ENCODE peak calls at places on chromosomes 12 and 14, in five cellular contexts. E is HCT116, Q is stomach, D is spleen, J is Panc1. H is an unnamed sample. For H3K9me3, the result is how much of the 10 kb centered on the place peaks cover.

GRCh38 chr12:27142102-27142721 is 59.8 kb upstream of the C12orf71 start:
- DNase-seq in J (peak), D (no peak), Q (peak), E (peak), H (peak)

GRCh38 chr12:38662851-38663250 is 242.5 kb downstream of the CPNE8 start:
- DNase-seq in D (no peak), J (no peak), Q (no peak), E (no peak), H (no peak)

GRCh38 chr14:90023176-90023896 is 38.5 kb upstream of the KCNK13 start:
- DNase-seq in E (no peak), Q (no peak), D (no peak), J (no peak), H (no peak)

GRCh38 chr14:24481622-24482324 is 26.3 kb downstream of the CMA1 start:
- DNase-seq in D (peak), J (peak), Q (peak), E (peak), H (peak)

GRCh38 chr14:72350215-72350614 is 418.0 kb downstream of the RGS6 start:
- DNase-seq in Q (no peak), J (no peak), E (no peak), D (no peak), H (no peak)

GRCh38 chr14:53999061-53999488 is 42.5 kb upstream of the BMP4 start:
- DNase-seq in D (no peak), Q (no peak), E (no peak), J (no peak), H (no peak)

GRCh38 chr14:24236689-24237462 is 4.1 kb downstream of the GMPR2 start:
- DNase-seq in J (no peak), Q (no peak), D (no peak), E (no peak), H (no peak)

GRCh38 chr12:26473291-26473690 is 277.9 kb downstream of the SSPN start:
- DNase-seq in J (no peak), E (no peak), Q (no peak), D (no peak), H (no peak)

GRCh38 chr12:25957898-25958253 is 606 bp upstream of the RASSF8 start:
- DNase-seq in E (no peak), Q (no peak), J (no peak), D (no peak), H (no peak)

GRCh38 chr12:57604454-57605307 is at the start of gene DTX3:
- DNase-seq in E (no peak), Q (no peak), D (peak), J (no peak), H (no peak)

GRCh38 chr12:21676781-21677180 is 19.1 kb upstream of the LDHB start:
- DNase-seq in E (no peak), Q (no peak), J (no peak), D (no peak), H (no peak)

GRCh38 chr12:19965196-19966038 is 402.9 kb upstream of the PDE3A start:
- DNase-seq in Q (no peak), J (no peak), D (no peak), E (no peak), H (no peak)

GRCh38 chr14:96167224-96168148 is 37.2 kb upstream of the BDKRB2 start:
- DNase-seq in E (no peak), Q (no peak), D (peak), J (no peak), H (peak)

GRCh38 chr12:108665608-108666202 is 32.0 kb upstream of the SELPLG start:
- DNase-seq in D (no peak), J (no peak), E (no peak), Q (no peak), H (no peak)
- H3K9me3 ChIP-seq in D (under half), J (under half), E (under half), Q (under half), H (under half)

DNA sequence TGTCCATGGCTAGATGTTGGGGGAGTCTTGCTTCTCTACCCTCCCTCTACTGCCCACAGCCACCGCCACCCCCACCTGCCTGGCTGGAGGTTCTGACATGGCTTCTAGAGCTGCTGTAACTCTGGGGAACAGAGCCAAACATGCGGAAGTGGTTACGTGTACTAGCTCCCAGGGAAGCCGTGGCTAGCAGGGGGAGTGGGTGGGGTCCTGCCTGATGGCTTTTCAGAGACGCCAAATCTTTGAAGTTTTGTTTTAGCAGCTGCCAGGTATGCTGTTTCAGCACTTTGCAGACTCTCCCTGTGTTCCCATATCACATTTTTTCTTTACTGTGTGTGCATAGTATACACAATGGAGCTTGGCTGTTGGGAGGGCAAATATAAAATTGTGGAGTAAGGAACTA is 150.3 kb downstream of the TGFB3 start:
- DNase-seq in D (no peak), J (no peak), E (no peak), Q (peak), H (peak)
- TF ChIP-seq POLR2AphosphoS5 in D (no peak), J (no peak), E (no peak), Q (peak), H (no peak)

DNA sequence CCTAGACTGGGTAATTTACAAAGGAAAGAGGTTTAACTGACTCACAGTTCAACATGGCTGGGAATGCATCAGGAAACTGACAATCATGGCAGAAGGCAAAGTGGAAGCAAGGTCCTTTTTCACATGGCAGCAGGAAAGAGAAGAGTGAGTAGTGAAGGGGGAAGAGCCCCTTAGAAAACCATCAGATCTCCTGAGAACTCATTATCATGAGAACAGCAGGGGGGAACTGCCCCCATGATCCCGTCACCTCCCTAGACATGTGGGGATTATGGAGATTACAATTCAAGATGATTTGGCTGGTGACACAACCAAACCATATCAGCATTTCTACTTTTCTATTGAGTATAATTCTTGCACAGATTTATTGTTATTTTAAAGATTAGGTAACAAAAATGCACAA is 822.1 kb upstream of the FLRT2 start:
- DNase-seq in D (no peak), Q (no peak), J (no peak), E (no peak), H (no peak)
- H3K9me3 ChIP-seq in D (under half), Q (under half), J (under half), E (under half), H (under half)

GRCh38 chr12:11580125-11580751 is 69.2 kb upstream of the ETV6 start:
- DNase-seq in J (no peak), Q (peak), E (no peak), D (no peak), H (no peak)
- TF ChIP-seq POLR2AphosphoS5 in J (no peak), Q (peak), E (no peak), D (no peak), H (no peak)

GRCh38 chr12:126607867-126608266 is 1542.6 kb downstream of the AACS start:
- DNase-seq in D (no peak), E (no peak), J (no peak), Q (no peak), H (no peak)
- H3K9me3 ChIP-seq in D (under half), E (under half), J (under half), Q (under half), H (under half)

DNA sequence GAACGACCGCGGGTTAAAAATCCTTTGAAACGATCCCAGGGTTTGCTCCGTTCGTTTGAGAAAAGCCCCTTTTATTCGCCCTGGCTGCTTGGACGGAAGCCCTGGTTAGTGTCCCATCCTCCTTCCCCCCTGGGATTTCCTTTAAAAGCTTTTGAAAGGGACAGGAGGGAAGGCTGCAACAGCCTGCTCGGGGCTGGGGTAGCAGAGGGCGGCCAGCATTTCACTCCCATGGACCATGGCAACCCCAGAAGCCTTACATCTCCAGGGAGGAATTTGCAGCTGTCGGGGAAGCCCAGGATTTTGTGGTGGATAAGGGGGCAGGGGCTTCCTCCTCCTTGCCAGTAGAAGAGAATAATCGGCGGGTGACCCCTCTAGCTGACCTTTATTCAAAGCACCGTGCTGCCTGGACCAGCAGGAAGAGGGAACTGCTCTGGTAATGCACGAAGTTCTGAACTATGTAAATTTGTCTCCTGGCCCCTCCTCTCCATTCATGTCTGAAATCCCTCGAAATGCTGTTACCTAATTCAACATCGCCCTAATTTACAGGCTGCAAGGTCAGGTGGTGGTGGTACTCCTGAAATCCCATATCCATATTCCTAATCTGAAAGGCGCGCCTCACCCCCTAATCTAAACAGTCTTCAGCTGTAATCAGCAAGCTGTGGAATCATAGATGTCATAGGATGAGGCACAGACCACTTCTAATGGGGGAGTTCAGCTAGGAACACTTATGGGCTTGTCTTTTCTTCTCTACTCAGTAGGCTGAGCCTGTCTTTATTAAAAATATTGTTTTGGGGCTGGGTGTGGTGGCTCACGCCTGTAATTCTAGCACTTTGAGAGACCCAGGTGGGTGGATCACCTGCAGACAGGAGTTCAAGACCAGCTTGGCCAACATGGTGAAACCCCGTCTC is 1.0 kb upstream of the CLIP1 start:
- DNase-seq in E (peak), Q (no peak), J (no peak), D (no peak), H (peak)
- TF ChIP-seq POLR2AphosphoS5 in E (no peak), Q (no peak), J (peak), D (no peak), H (peak)

DNA sequence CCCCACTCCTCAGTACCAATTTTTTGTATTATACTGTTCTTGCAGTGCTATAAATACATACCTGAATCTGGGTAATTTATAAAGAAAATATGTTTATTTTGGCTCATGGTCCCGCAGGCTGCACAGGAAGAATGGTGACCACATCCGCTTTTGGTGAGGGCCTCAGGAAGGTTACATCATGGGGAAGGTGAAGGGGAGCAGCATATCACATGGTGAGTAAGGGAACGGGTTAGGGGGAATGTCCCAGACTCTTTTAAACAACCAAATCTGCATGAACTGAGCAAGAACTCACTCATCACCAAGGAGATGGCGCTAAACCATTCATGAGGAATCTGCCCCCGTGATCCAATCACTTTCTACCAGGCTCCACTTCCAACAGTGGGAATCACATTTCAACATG is 40.0 kb downstream of the OSBPL8 start:
- DNase-seq in Q (no peak), J (no peak), E (no peak), D (no peak), H (no peak)
- H3K9me3 ChIP-seq in Q (under half), J (under half), E (under half), D (under half), H (under half)

DNA sequence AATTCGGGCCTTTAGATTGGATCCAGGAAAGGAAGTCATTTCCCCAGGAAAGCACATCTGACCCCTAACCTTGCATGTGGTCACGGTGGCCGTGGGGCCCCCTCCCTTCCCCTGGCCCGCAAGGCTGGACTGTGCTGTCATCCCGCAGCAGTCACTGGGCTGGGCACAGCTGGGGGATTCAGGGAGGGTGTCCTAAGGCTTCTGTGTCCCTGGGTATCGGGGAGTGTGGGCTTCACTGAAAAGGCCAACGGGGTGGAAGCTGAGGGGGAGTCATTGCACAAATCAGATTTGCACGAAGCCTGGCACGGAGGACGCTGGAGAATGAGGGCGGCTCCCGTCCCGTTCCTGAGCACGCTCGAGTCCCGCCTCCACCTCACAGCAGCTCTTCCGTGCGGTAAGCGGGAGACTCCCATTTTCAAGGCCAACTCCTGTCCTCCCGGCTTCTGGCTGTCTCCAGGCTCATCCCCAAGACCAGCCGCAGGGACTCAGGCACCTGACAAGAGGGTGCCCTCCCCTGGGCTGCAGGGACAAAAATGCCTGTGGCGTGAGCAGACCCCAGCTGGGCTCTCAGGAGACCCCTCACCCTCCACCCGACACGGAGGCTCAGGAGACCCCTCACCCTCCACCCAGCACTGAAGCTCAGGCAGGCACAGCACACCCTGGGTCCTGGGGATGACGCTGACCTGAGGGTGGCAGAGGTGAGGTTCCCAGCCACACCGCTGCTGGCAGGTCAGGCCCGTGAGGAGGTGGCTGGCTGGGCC is 9.5 kb downstream of the XRCC3 start:
- DNase-seq in D (peak), E (no peak), J (no peak), Q (no peak), H (no peak)
- TF ChIP-seq POLR2AphosphoS5 in D (peak), E (no peak), J (no peak), Q (no peak), H (no peak)

DNA sequence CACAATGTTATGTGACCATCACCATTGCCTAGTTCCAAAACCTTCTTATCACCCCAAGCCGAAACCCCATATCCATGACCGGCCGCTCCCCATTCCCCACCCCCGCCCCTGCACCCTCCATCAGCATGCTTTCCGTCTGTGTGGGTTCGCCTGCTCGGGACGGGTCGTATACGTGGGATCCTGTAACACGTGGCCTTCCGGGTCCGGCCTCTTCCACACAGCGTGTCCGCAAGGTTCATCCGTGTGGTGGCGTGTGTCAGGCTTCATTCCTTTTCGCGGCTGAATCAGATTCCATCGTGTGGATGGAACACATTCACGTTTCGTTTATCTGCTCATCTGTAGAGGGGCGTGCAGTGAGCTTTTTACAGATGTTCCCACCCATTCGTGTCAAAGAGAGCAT is 41.4 kb downstream of the RIMBP2 start:
- DNase-seq in Q (no peak), J (no peak), E (no peak), D (peak), H (no peak)
- H3K9me3 ChIP-seq in Q (under half), J (under half), E (under half), D (under half), H (under half)